ENCODE peak calls at places on chromosomes 16 and 17, in six cellular contexts. L, J, Y, B, M and Z are unnamed samples.
A peak's percentile ranks its signal among the peaks of the same experiment; 100 is the strongest.

GRCh38 chr17:8862213-8863056 is 5.0 kb downstream of the PIK3R6 start:
- DNase-seq in Y (no peak), J (no peak), L (peak; percentile 51), B (no peak), M (no peak), Z (no peak)

GRCh38 chr16:71367243-71367976 is 8.9 kb downstream of the CALB2 start:
- DNase-seq in B (peak; percentile 89), J (no peak), L (peak; percentile 58), Y (peak; percentile 28), M (no peak), Z (no peak)

GRCh38 chr16:11205754-11206459 is 50.1 kb downstream of the SOCS1 start:
- DNase-seq in B (no peak), J (no peak), Y (peak; percentile 38), L (no peak), M (no peak), Z (no peak)

GRCh38 chr17:29120439-29120838 is 59.8 kb downstream of the MYO18A start:
- DNase-seq in M (no peak), Y (no peak), J (no peak), L (no peak), B (no peak), Z (no peak)

GRCh38 chr16:31713945-31714898 is 159.4 kb upstream of the ZNF267 start:
- DNase-seq in J (no peak), M (no peak), B (peak; percentile 67), L (peak; percentile 60), Y (no peak), Z (no peak)

GRCh38 chr17:78374189-78374588 is 4.3 kb upstream of the PGS1 start:
- DNase-seq in B (no peak), Y (no peak), J (no peak), M (no peak), L (no peak), Z (no peak)

GRCh38 chr16:23836404-23837291 is 865 bp downstream of the PRKCB start:
- DNase-seq in M (no peak), J (peak; percentile 33), B (peak; percentile 74), Y (peak; percentile 48), L (peak; percentile 85), Z (no peak)

GRCh38 chr17:40450175-40450574 is 6.9 kb downstream of the IGFBP4 start:
- DNase-seq in M (no peak), B (peak; percentile 49), J (no peak), L (peak; percentile 73), Y (peak; percentile 64), Z (no peak)

GRCh38 chr17:2749784-2750181 is 331 bp upstream of the CCDC92B start:
- DNase-seq in L (peak; percentile 89), B (peak; percentile 95), J (peak; percentile 37), M (peak; percentile 16), Y (peak; percentile 78), Z (no peak)

GRCh38 chr16:46976550-46976949 is 3.1 kb upstream of the DNAJA2 start:
- DNase-seq in J (peak; percentile 2), M (no peak), L (no peak), B (no peak), Y (peak; percentile 38), Z (no peak)

GRCh38 chr16:4152267-4152666 is 36.0 kb upstream of the ADCY9 start:
- DNase-seq in B (no peak), J (no peak), L (no peak), M (no peak), Y (no peak), Z (no peak)

GRCh38 chr17:56638536-56639177 is 45.2 kb downstream of the NOG start:
- DNase-seq in M (no peak), Y (no peak), J (no peak), L (no peak), B (no peak), Z (no peak)

GRCh38 chr16:31727553-31727952 is 146.1 kb upstream of the ZNF267 start:
- DNase-seq in M (no peak), L (no peak), J (no peak), Y (no peak), B (no peak), Z (no peak)

GRCh38 chr16:85017151-85017550 is 5.8 kb upstream of the ZDHHC7 start:
- DNase-seq in M (no peak), Y (no peak), L (no peak), J (no peak), B (no peak), Z (no peak)

GRCh38 chr16:58196898-58197313 is 1.0 kb downstream of the CSNK2A2 start:
- DNase-seq in L (no peak), J (no peak), B (peak; percentile 19), M (no peak), Y (no peak), Z (no peak)

GRCh38 chr16:29730649-29731048 is 15.1 kb downstream of the C16orf54 start:
- DNase-seq in M (no peak), Y (no peak), J (no peak), L (no peak), B (no peak), Z (no peak)

GRCh38 chr16:27232061-27232841 is 28.9 kb downstream of the KDM8 start:
- DNase-seq in J (no peak), Y (no peak), B (no peak), M (no peak), L (peak; percentile 78), Z (no peak)

GRCh38 chr16:57444711-57445110 is 2.5 kb downstream of the CIAPIN1 start:
- DNase-seq in J (no peak), Y (no peak), L (no peak), B (no peak), M (no peak), Z (peak; percentile 51)

GRCh38 chr17:76088868-76089576 is 10.0 kb downstream of the ZACN start:
- DNase-seq in L (no peak), J (no peak), M (no peak), B (no peak), Y (no peak), Z (no peak)